ENCODE peak calls at places on chromosomes 16 and 17, in seven cellular contexts. W is K562, C is GM12878, M is GM12891, V is H1, D is HepG2, Y is SK-N-SH. L is an unnamed sample.

GRCh38 chr16:69106491-69107291 is 1.2 kb downstream of the HAS3 start:
- DNase-seq in Y (peak), V (no peak), W (no peak), C (no peak), M (peak), D (no peak), L (peak)

GRCh38 chr17:14760719-14761425 is 460.0 kb downstream of the HS3ST3B1 start:
- DNase-seq in Y (no peak), V (no peak), M (no peak), D (peak), W (no peak), C (no peak), L (no peak)

GRCh38 chr16:87317766-87318121 is 552 bp upstream of the C16orf95 start:
- DNase-seq in C (no peak), M (no peak), Y (peak), V (no peak), D (peak), W (peak), L (peak)

GRCh38 chr17:50240876-50241275 is 33.4 kb upstream of the TMEM92 start:
- DNase-seq in V (no peak), Y (no peak), C (no peak), W (no peak), D (no peak), M (no peak), L (no peak)

GRCh38 chr16:75007443-75007842 is 8.6 kb downstream of the ZNRF1 start:
- DNase-seq in C (peak), D (no peak), Y (no peak), W (no peak), V (no peak), M (no peak), L (no peak)

GRCh38 chr17:72416054-72416691 is 295.4 kb downstream of the SOX9 start:
- DNase-seq in V (no peak), C (peak), Y (peak), D (no peak), M (no peak), W (no peak), L (no peak)

GRCh38 chr16:57725976-57726375 is 9.6 kb upstream of the KATNB1 start:
- DNase-seq in M (no peak), C (no peak), Y (no peak), W (no peak), V (no peak), D (no peak), L (no peak)

GRCh38 chr16:81444448-81445121 is at the start of gene CMIP:
- DNase-seq in V (peak), D (peak), M (peak), Y (peak), W (peak), C (no peak), L (peak)

GRCh38 chr17:48542956-48543853 is 1.7 kb downstream of the HOXB2 start:
- DNase-seq in D (no peak), Y (peak), M (peak), V (no peak), W (peak), C (no peak), L (peak)

GRCh38 chr17:21282231-21282630 is 2.3 kb upstream of the MAP2K3 start:
- DNase-seq in D (no peak), W (no peak), Y (no peak), C (no peak), V (no peak), M (no peak), L (no peak)

GRCh38 chr17:39486242-39486641 is 25.0 kb downstream of the CDK12 start:
- DNase-seq in D (no peak), W (peak), M (no peak), Y (no peak), C (no peak), V (no peak), L (no peak)

GRCh38 chr17:51035436-51035835 is 85.2 kb downstream of the SPAG9 start:
- DNase-seq in C (no peak), V (no peak), W (no peak), D (no peak), M (no peak), Y (no peak), L (no peak)

GRCh38 chr17:80937501-80938356 is 53.9 kb upstream of the CHMP6 start:
- DNase-seq in Y (no peak), M (no peak), D (no peak), C (no peak), W (no peak), V (no peak), L (no peak)

GRCh38 chr17:60077672-60078519 is 825 bp downstream of the HEATR6 start:
- DNase-seq in D (no peak), V (no peak), Y (peak), C (no peak), W (peak), M (no peak), L (no peak)

GRCh38 chr16:13983625-13984024 is 63.7 kb downstream of the ERCC4 start:
- DNase-seq in C (no peak), M (no peak), D (no peak), Y (no peak), W (no peak), V (no peak), L (no peak)

GRCh38 chr17:40551874-40552768 is 13.2 kb downstream of the CCR7 start:
- DNase-seq in W (peak), V (no peak), D (peak), Y (no peak), C (no peak), M (no peak), L (no peak)

GRCh38 chr17:17155568-17155967 is 50.6 kb downstream of the PLD6 start:
- DNase-seq in C (no peak), D (peak), V (no peak), M (no peak), W (no peak), Y (no peak), L (no peak)

GRCh38 chr16:85173981-85174751 is 61.9 kb upstream of the CIBAR2 start:
- DNase-seq in Y (peak), W (peak), C (no peak), M (no peak), V (no peak), D (peak), L (no peak)

GRCh38 chr17:8300226-8300625 is 5.0 kb upstream of the SLC25A35 start:
- DNase-seq in M (no peak), Y (no peak), V (no peak), W (no peak), D (no peak), C (no peak), L (no peak)

GRCh38 chr16:17070882-17071592 is 399.7 kb downstream of the XYLT1 start:
- DNase-seq in C (peak), Y (no peak), V (no peak), M (peak), W (peak), D (no peak), L (peak)

GRCh38 chr17:28843810-28844137 is 1.2 kb upstream of the FAM222B start:
- DNase-seq in M (no peak), V (no peak), D (no peak), W (no peak), C (no peak), Y (no peak), L (no peak)

GRCh38 chr17:42120161-42121065 is 754 bp downstream of the KAT2A start:
- DNase-seq in Y (peak), D (peak), W (peak), M (no peak), V (no peak), C (no peak), L (no peak)

GRCh38 chr16:3963886-3964685 is 83.6 kb upstream of the CREBBP start:
- DNase-seq in M (no peak), W (no peak), C (no peak), V (no peak), Y (no peak), D (no peak), L (no peak)

GRCh38 chr16:72990003-72990521 is 57.9 kb downstream of the ZFHX3 start:
- DNase-seq in V (no peak), M (no peak), D (no peak), C (no peak), Y (no peak), W (no peak), L (no peak)

GRCh38 chr17:47225436-47225858 is 16.3 kb downstream of the MYL4 start:
- DNase-seq in M (no peak), C (no peak), V (no peak), W (peak), D (peak), Y (no peak), L (no peak)

GRCh38 chr17:82592289-82592683 is 56.0 kb downstream of the WDR45B start:
- DNase-seq in Y (peak), D (peak), M (no peak), W (no peak), C (no peak), V (no peak), L (no peak)

GRCh38 chr16:57374067-57374534 is 1.8 kb downstream of the CX3CL1 start:
- DNase-seq in W (no peak), Y (no peak), D (no peak), M (no peak), C (no peak), V (no peak), L (no peak)

GRCh38 chr16:56609463-56609921 is 1.1 kb downstream of the MT2A start:
- DNase-seq in Y (peak), W (peak), M (peak), D (peak), V (no peak), C (peak), L (peak)

GRCh38 chr17:80105762-80106161 is 4.4 kb downstream of the GAA start:
- DNase-seq in M (no peak), Y (peak), D (no peak), C (no peak), V (no peak), W (peak), L (no peak)

GRCh38 chr16:83624436-83625120 is 183.2 kb upstream of the HSBP1 start:
- DNase-seq in V (no peak), D (no peak), M (no peak), Y (no peak), W (no peak), C (no peak), L (no peak)

GRCh38 chr17:56545056-56545455 is 48.4 kb upstream of the NOG start:
- DNase-seq in V (no peak), W (no peak), Y (no peak), C (no peak), M (no peak), D (no peak), L (no peak)

GRCh38 chr16:924063-924462 is 46.7 kb downstream of the LMF1 start:
- DNase-seq in C (no peak), Y (no peak), V (no peak), D (no peak), W (no peak), M (no peak), L (no peak)

GRCh38 chr17:82105882-82106696 is 8.1 kb upstream of the FASN start:
- DNase-seq in W (peak), D (peak), Y (peak), C (peak), M (peak), V (peak), L (peak)

GRCh38 chr17:17841620-17842025 is 4.8 kb upstream of the SREBF1 start:
- DNase-seq in M (no peak), D (peak), C (no peak), Y (no peak), W (peak), V (no peak), L (no peak)

GRCh38 chr17:44385287-44386181 is 3.9 kb downstream of the ITGA2B start:
- DNase-seq in M (peak), V (peak), W (peak), C (no peak), D (peak), Y (peak), L (peak)

GRCh38 chr17:44389723-44390202 is 314 bp upstream of the ITGA2B start:
- DNase-seq in W (peak), V (no peak), D (no peak), C (no peak), Y (no peak), M (no peak), L (no peak)

GRCh38 chr17:44386182-44386525 is 3.3 kb downstream of the ITGA2B start:
- DNase-seq in M (no peak), Y (no peak), C (no peak), V (no peak), W (no peak), D (no peak), L (no peak)

GRCh38 chr17:44389281-44389680 is at the start of gene ITGA2B:
- DNase-seq in V (no peak), M (no peak), Y (no peak), W (no peak), D (no peak), C (no peak), L (no peak)

GRCh38 chr17:44387773-44388172 is 1.7 kb downstream of the ITGA2B start:
- DNase-seq in D (no peak), C (no peak), Y (no peak), M (no peak), V (no peak), W (no peak), L (no peak)
- TF ChIP-seq TAF1 in D (no peak), C (no peak), Y (no peak), M (no peak), V (no peak), W (no peak), L (no peak)

GRCh38 chr17:280901-281300 is 71.7 kb downstream of the RPH3AL start:
- DNase-seq in W (no peak), C (no peak), M (no peak), D (no peak), V (no peak), Y (no peak), L (no peak)

GRCh38 chr17:279356-279755 is 73.3 kb downstream of the RPH3AL start:
- DNase-seq in D (no peak), M (no peak), V (no peak), C (no peak), W (no peak), Y (no peak), L (no peak)

GRCh38 chr17:279776-280175 is 72.8 kb downstream of the RPH3AL start:
- DNase-seq in V (no peak), W (no peak), D (no peak), M (no peak), Y (no peak), C (no peak), L (no peak)

GRCh38 chr17:280216-280615 is 72.4 kb downstream of the RPH3AL start:
- DNase-seq in C (no peak), W (no peak), V (no peak), Y (no peak), M (no peak), D (no peak), L (no peak)

DNA sequence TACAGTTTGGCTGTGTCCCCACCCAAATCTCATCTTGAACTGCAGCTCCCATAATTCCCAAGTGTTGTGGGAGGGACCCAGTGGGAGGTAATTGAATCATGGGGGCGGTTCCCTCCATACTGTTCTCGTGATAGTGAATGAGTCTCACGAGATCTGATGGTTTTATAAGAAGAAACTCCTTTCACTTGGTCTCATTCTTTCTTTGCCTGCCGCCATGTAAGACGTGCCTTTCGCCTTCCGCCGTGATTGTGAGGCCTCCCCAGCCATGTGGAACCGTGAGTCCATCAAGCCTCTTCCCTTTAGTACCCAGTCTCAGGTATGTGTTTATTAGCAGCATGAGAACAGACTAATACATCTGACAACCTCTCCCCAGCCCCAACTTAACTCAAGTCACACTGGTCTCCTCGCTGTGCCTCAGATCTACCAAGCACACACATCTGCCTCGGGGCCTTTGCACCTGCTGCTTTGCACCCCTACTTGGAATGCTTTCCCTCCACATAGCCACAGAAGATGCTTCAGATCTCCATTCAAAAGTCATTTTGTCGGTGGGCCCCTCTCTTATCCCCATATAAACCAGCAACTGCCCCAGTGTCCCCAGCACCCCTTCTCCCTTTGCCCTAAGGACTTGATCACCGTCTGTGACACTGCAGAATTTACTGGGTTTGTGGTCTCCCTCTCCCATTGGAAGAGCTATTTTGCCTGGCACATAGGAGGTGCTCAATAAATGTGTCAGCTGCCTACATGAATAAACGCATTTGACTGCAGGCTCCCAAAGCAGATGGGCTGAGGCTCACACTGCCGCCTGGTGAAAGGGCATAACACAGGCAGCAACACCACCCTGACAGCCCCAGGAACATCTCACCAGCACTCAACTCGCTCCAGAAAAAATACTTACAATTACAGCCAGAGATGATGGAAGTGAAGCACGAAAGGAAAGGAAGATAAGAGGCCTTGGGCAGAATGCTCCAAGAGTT is 74.3 kb downstream of the RPH3AL start:
- DNase-seq in M (no peak), C (no peak), W (no peak), Y (no peak), D (no peak), V (no peak), L (no peak)
- TF ChIP-seq TAF1 in M (no peak), C (no peak), W (no peak), Y (no peak), D (no peak), V (no peak), L (no peak)

DNA sequence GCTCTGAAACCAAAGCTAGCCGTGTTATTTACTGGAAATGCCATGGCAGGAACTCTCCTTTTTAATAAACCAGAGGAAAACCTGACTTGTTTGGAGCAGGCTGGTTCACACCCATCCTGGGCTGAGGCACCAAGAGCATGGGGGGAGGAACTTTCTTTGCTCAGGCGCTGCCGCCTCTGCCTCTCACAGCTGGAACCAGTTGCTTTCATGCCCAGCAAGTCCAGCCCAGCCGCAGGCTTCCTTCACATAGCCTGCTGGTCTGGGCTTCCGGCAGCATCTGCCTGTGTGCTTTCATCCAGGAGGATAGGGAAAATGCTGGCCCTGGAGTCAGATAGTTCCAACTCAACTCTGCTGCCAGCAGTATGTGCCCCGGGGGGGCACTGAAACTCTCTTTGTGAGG is 88.1 kb upstream of the ASIC2 start:
- DNase-seq in V (no peak), Y (no peak), D (no peak), M (no peak), W (no peak), C (no peak), L (no peak)
- TF ChIP-seq TAF1 in V (no peak), Y (no peak), D (no peak), M (no peak), W (no peak), C (no peak), L (no peak)

GRCh38 chr17:70767102-70767701 is 597.9 kb downstream of the KCNJ2 start:
- DNase-seq in M (peak), Y (peak), D (peak), C (no peak), W (peak), V (no peak), L (no peak)
- TF ChIP-seq TAF1 in M (no peak), Y (no peak), D (no peak), C (no peak), W (no peak), V (no peak), L (no peak)

GRCh38 chr16:21646091-21646490 is 6.3 kb downstream of the IGSF6 start:
- DNase-seq in Y (no peak), M (no peak), C (no peak), W (no peak), V (no peak), D (no peak), L (no peak)

GRCh38 chr16:21644674-21645073 is 7.7 kb downstream of the IGSF6 start:
- DNase-seq in C (no peak), Y (no peak), W (no peak), M (no peak), D (no peak), V (no peak), L (no peak)

GRCh38 chr16:21646721-21647561 is 5.5 kb downstream of the IGSF6 start:
- DNase-seq in Y (no peak), D (no peak), C (peak), M (peak), V (no peak), W (no peak), L (peak)

GRCh38 chr16:21643787-21644186 is 8.6 kb downstream of the IGSF6 start:
- DNase-seq in C (no peak), Y (no peak), V (no peak), W (peak), M (no peak), D (no peak), L (no peak)

DNA sequence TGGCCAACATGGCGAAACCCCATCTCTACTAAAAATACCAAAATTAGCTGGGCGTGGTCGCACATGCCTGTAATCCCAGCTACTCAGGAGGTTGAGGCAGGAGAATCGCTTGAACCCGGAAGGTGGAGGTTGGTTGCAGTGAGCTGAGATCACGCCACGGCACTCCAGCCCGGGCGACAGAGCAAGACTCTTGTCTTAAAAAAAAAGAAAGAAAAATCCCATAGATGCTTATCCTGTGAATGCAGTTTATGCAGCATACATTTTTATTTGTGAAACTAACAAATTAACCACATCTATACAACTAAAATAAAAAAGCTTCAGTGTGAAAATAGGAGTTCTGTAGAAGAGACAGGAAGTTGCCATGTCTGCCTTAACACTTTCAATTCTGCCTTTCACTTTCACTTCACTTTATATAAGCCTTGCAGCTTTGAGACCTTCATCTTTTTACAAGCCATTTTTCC is 7.1 kb downstream of the IGSF6 start:
- DNase-seq in C (peak), V (no peak), M (no peak), D (no peak), W (no peak), Y (no peak), L (no peak)
- TF ChIP-seq TAF1 in C (peak), V (no peak), M (no peak), D (no peak), W (no peak), Y (no peak), L (no peak)

GRCh38 chr17:79034931-79035485 is 11.0 kb downstream of the C1QTNF1 start:
- DNase-seq in M (no peak), Y (no peak), V (no peak), C (no peak), D (no peak), W (no peak), L (no peak)

GRCh38 chr17:79033741-79034501 is 10.0 kb downstream of the C1QTNF1 start:
- DNase-seq in D (no peak), C (no peak), Y (peak), V (no peak), W (no peak), M (no peak), L (no peak)

GRCh38 chr17:79035686-79036085 is 11.7 kb downstream of the C1QTNF1 start:
- DNase-seq in M (no peak), W (no peak), C (no peak), D (no peak), Y (no peak), V (no peak), L (no peak)

GRCh38 chr17:79031996-79032875 is 8.3 kb downstream of the C1QTNF1 start:
- DNase-seq in C (no peak), V (no peak), W (no peak), Y (no peak), M (no peak), D (no peak), L (no peak)

GRCh38 chr17:79033046-79033616 is 9.2 kb downstream of the C1QTNF1 start:
- DNase-seq in W (no peak), C (no peak), D (no peak), Y (no peak), V (no peak), M (no peak), L (no peak)
- TF ChIP-seq TAF1 in W (no peak), C (no peak), D (no peak), Y (no peak), V (no peak), M (no peak), L (no peak)

GRCh38 chr16:64122177-64122576 is 999.7 kb downstream of the CDH11 start:
- DNase-seq in V (no peak), C (no peak), M (no peak), W (no peak), Y (no peak), D (no peak), L (no peak)
- TF ChIP-seq TAF1 in V (no peak), C (no peak), M (no peak), W (no peak), Y (no peak), D (no peak), L (no peak)

GRCh38 chr17:76027159-76027839 is at the start of gene EVPL:
- DNase-seq in W (no peak), Y (no peak), M (no peak), D (peak), V (no peak), C (no peak), L (no peak)
- TF ChIP-seq TAF1 in W (no peak), Y (no peak), M (no peak), D (peak), V (no peak), C (no peak), L (no peak)

L was measured in GM12892.